ENCODE peak calls at places on chromosomes 2 and 18, in seven cellular contexts. J is HCT116, Z is K562, G is GM12878, R is HepG2, U is SK-N-SH, H is H1. S is an unnamed sample.

GRCh38 chr18:70659026-70659726 is 370.3 kb downstream of the SOCS6 start:
- DNase-seq in J (no peak), Z (no peak), G (no peak), R (no peak), U (no peak), H (no peak), S (no peak)

GRCh38 chr2:188272121-188272520 is 19.6 kb upstream of the GULP1 start:
- DNase-seq in J (no peak), Z (no peak), G (no peak), R (no peak), U (no peak), H (no peak), S (no peak)

GRCh38 chr2:202007015-202008011 is 26.3 kb upstream of the FZD7 start:
- DNase-seq in J (no peak), Z (no peak), G (no peak), R (no peak), U (no peak), H (no peak), S (no peak)

GRCh38 chr2:161766334-161766733 is 142.1 kb downstream of the SLC4A10 start:
- DNase-seq in J (no peak), Z (no peak), G (no peak), R (peak; percentile 59), U (no peak), H (no peak), S (no peak)

GRCh38 chr18:22683196-22683676 is 249.9 kb upstream of the RBBP8 start:
- DNase-seq in J (no peak), Z (peak; percentile 18), G (no peak), R (peak; percentile 58), U (no peak), H (no peak), S (peak; percentile 15)

GRCh38 chr18:2846638-2847340 is at the start of gene EMILIN2:
- DNase-seq in J (no peak), Z (peak; percentile 58), G (no peak), R (no peak), U (peak; percentile 63), H (no peak), S (no peak)

GRCh38 chr2:100809486-100809885 is 10.5 kb upstream of the NPAS2 start:
- DNase-seq in J (no peak), Z (no peak), G (no peak), R (no peak), U (no peak), H (no peak), S (no peak)

GRCh38 chr2:195677290-195677689 is 20.3 kb downstream of the SLC39A10 start:
- DNase-seq in J (no peak), Z (no peak), G (no peak), R (no peak), U (no peak), H (no peak), S (no peak)

GRCh38 chr18:63676526-63676925 is 14.8 kb upstream of the SERPINB3 start:
- DNase-seq in J (peak; percentile 44), Z (no peak), G (no peak), R (no peak), U (no peak), H (no peak), S (peak; percentile 32)

GRCh38 chr18:62107881-62108280 is 79.0 kb downstream of the PIGN start:
- DNase-seq in J (no peak), Z (no peak), G (no peak), R (no peak), U (no peak), H (no peak), S (no peak)

GRCh38 chr18:27823053-27823452 is 353.9 kb downstream of the CDH2 start:
- DNase-seq in J (no peak), Z (no peak), G (no peak), R (no peak), U (no peak), H (no peak), S (no peak)

GRCh38 chr2:129189617-129190016 is 789.8 kb upstream of the RAB6C start:
- DNase-seq in J (no peak), Z (no peak), G (no peak), R (no peak), U (no peak), H (no peak), S (no peak)

GRCh38 chr2:162155093-162155492 is 3.0 kb upstream of the GCG start:
- DNase-seq in J (no peak), Z (no peak), G (no peak), R (no peak), U (no peak), H (no peak), S (no peak)

GRCh38 chr2:233033672-233034071 is 1.2 kb downstream of the NEU2 start:
- DNase-seq in J (no peak), Z (no peak), G (no peak), R (no peak), U (no peak), H (no peak), S (no peak)

GRCh38 chr18:23641937-23642666 is 20.6 kb downstream of the ANKRD29 start:
- DNase-seq in J (no peak), Z (no peak), G (no peak), R (no peak), U (no peak), H (no peak), S (no peak)

GRCh38 chr18:69958422-69958821 is 10.7 kb upstream of the CD226 start:
- DNase-seq in J (no peak), Z (no peak), G (no peak), R (no peak), U (no peak), H (no peak), S (no peak)

GRCh38 chr2:229800997-229801754 is 86.8 kb upstream of the DNER start:
- DNase-seq in J (peak; percentile 58), Z (peak; percentile 64), G (peak; percentile 23), R (peak; percentile 52), U (peak; percentile 61), H (peak; percentile 33), S (peak; percentile 10)

GRCh38 chr18:48328473-48329205 is 80.5 kb downstream of the ZBTB7C start:
- DNase-seq in J (peak; percentile 8), Z (no peak), G (no peak), R (no peak), U (no peak), H (no peak), S (no peak)

DNA sequence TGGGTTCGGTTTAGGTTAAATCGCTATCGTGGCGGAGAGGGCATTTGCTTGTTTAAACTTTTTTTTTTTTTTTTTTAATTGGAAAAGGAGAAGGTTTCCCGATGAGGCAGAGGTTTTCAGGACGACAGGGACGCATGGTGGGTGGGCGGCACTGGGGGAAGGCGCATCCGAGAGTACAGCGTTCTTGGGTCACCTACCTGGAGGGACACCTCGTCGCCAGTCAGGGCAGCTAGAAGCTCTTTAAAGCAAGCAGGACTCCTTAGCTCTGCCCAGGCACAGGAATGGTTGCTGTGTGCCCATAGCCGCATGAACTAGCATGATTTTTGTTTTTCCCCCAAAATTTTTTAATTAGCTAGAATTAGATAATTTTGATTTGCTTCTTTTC is 444 bp downstream of the LDLRAD4 start:
- DNase-seq in J (no peak), Z (no peak), G (no peak), R (no peak), U (no peak), H (no peak), S (no peak)
- TF ChIP-seq JUND in J (no peak), Z (no peak), G (no peak), R (no peak), U (no peak), H (no peak), S (no peak)

GRCh38 chr2:150388289-150388625 is 99.2 kb downstream of the RND3 start:
- DNase-seq in J (no peak), Z (no peak), G (no peak), R (no peak), U (no peak), H (no peak), S (no peak)

GRCh38 chr2:150387586-150388288 is 99.7 kb downstream of the RND3 start:
- DNase-seq in J (no peak), Z (no peak), G (no peak), R (no peak), U (no peak), H (no peak), S (no peak)

GRCh38 chr2:150389487-150389886 is 98.0 kb downstream of the RND3 start:
- DNase-seq in J (no peak), Z (no peak), G (no peak), R (no peak), U (no peak), H (no peak), S (no peak)

GRCh38 chr2:150392614-150393013 is 94.9 kb downstream of the RND3 start:
- DNase-seq in J (no peak), Z (no peak), G (no peak), R (no peak), U (no peak), H (no peak), S (no peak)

DNA sequence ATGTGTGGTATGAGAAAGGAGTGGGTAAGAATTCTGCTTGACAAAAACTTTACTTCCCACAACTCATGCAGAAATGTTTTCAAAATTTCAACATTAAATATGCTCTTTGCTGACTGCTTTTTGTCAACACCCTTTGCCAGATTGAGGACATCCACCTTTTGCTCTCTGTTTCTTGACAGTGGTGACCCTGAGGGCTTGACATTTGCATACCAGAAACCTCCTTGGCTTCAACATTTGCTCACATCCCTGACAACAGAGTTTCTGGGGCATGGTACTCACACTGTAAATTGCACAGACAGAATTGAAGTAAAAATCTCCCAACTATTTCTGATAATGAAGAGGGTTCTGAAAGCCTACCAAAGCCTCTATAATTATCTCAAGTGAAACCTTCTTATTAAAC is 95.7 kb downstream of the RND3 start:
- DNase-seq in J (no peak), Z (no peak), G (peak; percentile 11), R (no peak), U (no peak), H (no peak), S (no peak)
- TF ChIP-seq JUND in J (no peak), Z (no peak), G (no peak), R (no peak), U (no peak), H (no peak), S (no peak)

GRCh38 chr2:190759749-190760213 is 110.9 kb downstream of the NAB1 start:
- DNase-seq in J (peak; percentile 36), Z (peak; percentile 21), G (no peak), R (peak; percentile 49), U (no peak), H (no peak), S (no peak)
- TF ChIP-seq JUND in J (peak; percentile 91), Z (peak; percentile 50), G (no peak), R (no peak), U (peak; percentile 68), H (no peak), S (no peak)

DNA sequence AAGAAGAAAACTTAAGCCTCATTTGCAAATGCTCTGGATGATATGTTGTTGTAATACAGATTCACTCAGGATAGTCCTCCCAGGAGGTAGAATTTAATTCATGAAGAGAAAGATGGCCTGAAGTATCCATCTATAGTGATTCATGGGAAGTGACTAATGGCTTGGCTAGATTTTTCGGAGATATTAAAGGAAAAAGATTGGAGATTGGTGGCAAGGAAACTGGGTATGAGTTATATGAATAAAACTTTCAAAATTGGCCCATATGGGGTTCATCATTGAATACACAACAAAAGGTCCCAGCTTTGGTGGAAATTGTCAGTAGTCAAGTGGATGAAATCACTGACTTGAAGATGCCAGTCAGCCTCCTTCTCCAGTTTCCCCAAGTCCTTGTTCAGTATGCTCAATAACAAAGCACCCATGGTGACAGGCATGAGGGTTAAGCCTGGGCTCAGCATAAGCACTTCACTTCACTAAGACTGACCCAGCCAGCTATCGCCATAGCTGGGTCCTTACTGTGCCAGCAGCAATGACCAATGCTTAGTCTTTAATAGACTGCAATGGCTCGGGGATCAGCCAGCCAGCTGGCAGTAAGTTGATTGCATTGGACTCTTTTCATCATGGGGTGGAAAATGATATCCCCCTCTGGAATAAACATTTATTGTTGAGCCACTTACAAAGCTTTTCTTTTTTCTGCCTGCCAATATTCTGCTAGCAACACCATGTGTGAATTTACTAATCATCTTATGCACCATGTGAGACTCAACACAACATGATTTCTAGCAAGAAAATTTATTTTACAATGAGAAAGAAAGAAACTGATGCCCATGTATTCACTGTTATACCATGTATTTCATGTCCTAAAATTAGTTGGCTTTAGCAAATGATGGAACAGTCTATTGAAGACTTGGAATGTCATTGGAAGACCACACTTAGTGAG is 176.6 kb upstream of the TACR1 start:
- DNase-seq in J (no peak), Z (no peak), G (no peak), R (no peak), U (no peak), H (no peak), S (no peak)
- TF ChIP-seq JUND in J (no peak), Z (no peak), G (no peak), R (no peak), U (peak; percentile 89), H (no peak), S (no peak)